ENCODE peak calls at places on chromosomes 1 and 21, in ten cellular contexts. R, M, T, U, L, F, O, X, Z and I are unnamed samples.

GRCh38 chr1:173638043-173639021 is 3.2 kb downstream of the TEX50 start:
- DNase-seq in L (no peak), X (no peak), O (no peak), T (no peak), U (no peak), M (no peak), Z (no peak), R (no peak), F (no peak), I (no peak)

GRCh38 chr1:41537788-41538351 is 53.4 kb upstream of the EDN2 start:
- DNase-seq in O (no peak), X (no peak), T (no peak), L (no peak), Z (no peak), U (peak), R (peak), F (no peak), M (no peak), I (no peak)

GRCh38 chr1:214901718-214902117 is 180.8 kb upstream of the KCNK2 start:
- DNase-seq in L (no peak), F (no peak), T (no peak), Z (no peak), U (peak), X (no peak), O (no peak), R (peak), M (no peak), I (no peak)

GRCh38 chr1:205615789-205616188 is 16.0 kb downstream of the ELK4 start:
- DNase-seq in U (no peak), O (no peak), X (no peak), R (no peak), F (no peak), L (no peak), M (no peak), Z (no peak), T (no peak), I (no peak)

GRCh38 chr1:93051961-93052360 is 27.1 kb upstream of the MTF2 start:
- DNase-seq in X (no peak), T (no peak), U (no peak), M (no peak), R (no peak), L (no peak), Z (no peak), O (no peak), F (no peak), I (no peak)

GRCh38 chr1:44576456-44577150 is 97.7 kb downstream of the TMEM53 start:
- DNase-seq in Z (no peak), R (no peak), F (no peak), T (no peak), L (peak), X (no peak), M (no peak), U (peak), O (no peak), I (no peak)

GRCh38 chr1:170620164-170620563 is 43.8 kb upstream of the PRRX1 start:
- DNase-seq in X (no peak), R (no peak), L (no peak), F (no peak), O (no peak), U (no peak), T (no peak), Z (no peak), M (no peak), I (no peak)

GRCh38 chr1:181816608-181817007 is 244.9 kb downstream of the ZNF648 start:
- DNase-seq in U (no peak), F (no peak), O (no peak), R (no peak), M (no peak), L (no peak), X (no peak), T (no peak), Z (no peak), I (no peak)

GRCh38 chr21:38787461-38788274 is 18.1 kb upstream of the ETS2 start:
- DNase-seq in F (peak), Z (no peak), T (no peak), R (peak), U (no peak), L (no peak), O (no peak), X (peak), M (peak), I (peak)

GRCh38 chr1:244046907-244047738 is 4.0 kb upstream of the ZBTB18 start:
- DNase-seq in R (no peak), O (no peak), U (peak), T (no peak), F (no peak), L (no peak), M (no peak), Z (peak), X (no peak), I (no peak)

GRCh38 chr1:56374026-56374974 is 205.1 kb downstream of the PLPP3 start:
- DNase-seq in M (no peak), F (no peak), Z (no peak), U (no peak), R (peak), X (no peak), L (no peak), T (no peak), O (peak), I (no peak)

GRCh38 chr1:211944733-211945500 is 90.4 kb downstream of the INTS7 start:
- DNase-seq in L (peak), F (peak), X (no peak), R (peak), M (no peak), O (no peak), T (no peak), Z (no peak), U (no peak), I (no peak)

GRCh38 chr1:107526524-107527198 is 385.8 kb downstream of the NTNG1 start:
- DNase-seq in T (no peak), L (no peak), Z (no peak), F (peak), R (no peak), M (no peak), U (no peak), O (no peak), X (no peak), I (no peak)

GRCh38 chr1:34822202-34822601 is 29.4 kb downstream of the GJA4 start:
- DNase-seq in O (no peak), Z (no peak), X (no peak), U (no peak), T (no peak), L (no peak), F (no peak), R (no peak), M (no peak), I (peak)

GRCh38 chr1:11913291-11913690 is 12.9 kb downstream of the KIAA2013 start:
- DNase-seq in O (no peak), U (no peak), L (peak), M (no peak), R (no peak), X (no peak), Z (no peak), F (peak), T (no peak), I (no peak)

GRCh38 chr1:89125571-89126233 is at the start of gene GBP2:
- DNase-seq in Z (peak), X (no peak), L (no peak), R (peak), U (peak), O (no peak), F (peak), M (no peak), T (no peak), I (peak)

GRCh38 chr1:63774617-63775417 is 1.0 kb downstream of the ROR1 start:
- DNase-seq in U (peak), M (no peak), F (no peak), Z (no peak), X (no peak), L (peak), T (peak), O (peak), R (peak), I (no peak)

GRCh38 chr1:218957971-218958370 is 215.7 kb upstream of the LYPLAL1 start:
- DNase-seq in X (no peak), U (no peak), L (no peak), O (no peak), T (no peak), R (no peak), Z (no peak), F (no peak), M (no peak), I (no peak)

GRCh38 chr1:188706742-188707141 is 1770.9 kb downstream of the BRINP3 start:
- DNase-seq in R (peak), M (no peak), O (no peak), U (peak), T (no peak), L (no peak), Z (no peak), X (peak), F (peak), I (no peak)

GRCh38 chr21:46060596-46061061 is 37.3 kb upstream of the COL6A2 start:
- DNase-seq in T (no peak), O (no peak), U (no peak), X (no peak), L (no peak), Z (no peak), R (peak), F (no peak), M (no peak), I (peak)

GRCh38 chr1:223304931-223305330 is 59.0 kb downstream of the SUSD4 start:
- DNase-seq in T (no peak), X (no peak), R (no peak), L (no peak), O (no peak), U (no peak), F (no peak), Z (no peak), M (no peak), I (peak)

GRCh38 chr1:117425050-117425734 is 57.9 kb downstream of the MAN1A2 start:
- DNase-seq in Z (no peak), F (no peak), M (no peak), U (no peak), X (no peak), O (no peak), L (no peak), T (no peak), R (no peak), I (no peak)

GRCh38 chr1:12745992-12746323 is at the start of gene CFAP107:
- DNase-seq in U (no peak), M (no peak), F (no peak), L (no peak), O (no peak), X (no peak), R (no peak), T (no peak), Z (no peak), I (no peak)

GRCh38 chr21:43778469-43779335 is 2.6 kb upstream of the CSTB start:
- DNase-seq in Z (no peak), X (no peak), O (no peak), R (no peak), M (no peak), T (no peak), F (no peak), U (no peak), L (no peak), I (peak)

GRCh38 chr1:20555025-20555757 is 2.8 kb downstream of the FAM43B start:
- DNase-seq in X (no peak), T (no peak), Z (no peak), M (no peak), L (no peak), F (no peak), O (no peak), U (no peak), R (no peak), I (no peak)

GRCh38 chr1:204147392-204148097 is 4.3 kb downstream of the ETNK2 start:
- DNase-seq in Z (no peak), T (no peak), M (no peak), X (no peak), U (no peak), L (no peak), F (no peak), O (no peak), R (no peak), I (no peak)

GRCh38 chr21:25421327-25422028 is 185.8 kb downstream of the MRPL39 start:
- DNase-seq in O (no peak), U (peak), M (no peak), T (no peak), L (peak), R (peak), Z (peak), F (no peak), X (no peak), I (peak)

GRCh38 chr1:225699336-225699735 is 46.4 kb upstream of the ENAH start:
- DNase-seq in R (no peak), Z (no peak), T (no peak), M (no peak), X (no peak), F (peak), L (no peak), O (no peak), U (peak), I (no peak)

GRCh38 chr1:87213126-87213496 is 115.6 kb upstream of the LMO4 start:
- DNase-seq in R (no peak), U (no peak), M (no peak), F (no peak), X (no peak), T (no peak), L (no peak), Z (no peak), O (no peak), I (no peak)

GRCh38 chr1:29779146-29779545 is 542.8 kb downstream of the PTPRU start:
- DNase-seq in R (no peak), O (no peak), M (no peak), U (no peak), X (no peak), T (no peak), L (no peak), F (no peak), Z (no peak), I (no peak)

GRCh38 chr1:219837274-219837993 is 90.9 kb downstream of the SLC30A10 start:
- DNase-seq in Z (no peak), U (peak), X (peak), F (peak), L (no peak), T (no peak), R (peak), M (peak), O (peak), I (peak)

GRCh38 chr1:46043491-46044017 is 88.9 kb downstream of the PIK3R3 start:
- DNase-seq in X (no peak), R (no peak), Z (peak), O (no peak), F (no peak), T (no peak), L (peak), M (no peak), U (no peak), I (peak)

GRCh38 chr1:55987491-55988255 is 591.7 kb downstream of the PLPP3 start:
- DNase-seq in F (no peak), M (no peak), X (no peak), Z (no peak), O (no peak), R (no peak), T (no peak), L (no peak), U (no peak), I (no peak)

GRCh38 chr1:99527078-99527477 is 118.8 kb upstream of the PALMD start:
- DNase-seq in M (peak), L (no peak), T (no peak), F (peak), X (no peak), R (no peak), U (peak), Z (no peak), O (peak), I (peak)

GRCh38 chr1:236425031-236425663 is 31.1 kb downstream of the EDARADD start:
- DNase-seq in F (peak), O (no peak), Z (peak), M (no peak), T (no peak), U (no peak), R (peak), L (peak), X (no peak), I (no peak)

GRCh38 chr1:93710499-93710898 is 28.9 kb upstream of the BCAR3 start:
- DNase-seq in R (no peak), T (no peak), O (no peak), Z (no peak), L (no peak), M (no peak), U (no peak), F (no peak), X (no peak), I (no peak)

GRCh38 chr1:110916669-110917306 is 43.8 kb downstream of the CD53 start:
- DNase-seq in O (no peak), Z (no peak), X (peak), F (peak), L (no peak), U (peak), T (no peak), R (peak), M (peak), I (peak)

GRCh38 chr1:201530741-201531521 is 8.0 kb upstream of the NAV1 start:
- DNase-seq in M (peak), X (peak), F (peak), Z (no peak), R (peak), U (peak), L (peak), T (peak), O (peak), I (peak)

GRCh38 chr1:4689271-4689935 is 35.0 kb downstream of the AJAP1 start:
- DNase-seq in T (no peak), U (no peak), L (no peak), F (no peak), X (no peak), O (no peak), M (no peak), Z (no peak), R (no peak), I (no peak)
- TF ChIP-seq MAX in T (no peak), U (no peak), L (no peak), F (no peak), X (no peak), O (no peak), M (no peak), Z (no peak), R (no peak), I (no peak)

GRCh38 chr1:195768377-195768776 is 839.9 kb downstream of the KCNT2 start:
- DNase-seq in R (no peak), O (no peak), L (no peak), T (no peak), Z (no peak), M (no peak), F (no peak), X (no peak), U (no peak), I (no peak)
- TF ChIP-seq MAX in R (no peak), O (no peak), L (no peak), T (no peak), Z (no peak), M (no peak), F (no peak), X (no peak), U (no peak), I (no peak)

GRCh38 chr1:3772027-3772714 is 378 bp upstream of the SMIM1 start:
- DNase-seq in T (peak), L (peak), U (peak), R (peak), M (peak), O (peak), Z (no peak), X (peak), F (peak), I (peak)
- TF ChIP-seq MAX in T (peak), L (peak), U (peak), R (peak), M (peak), O (peak), Z (peak), X (peak), F (no peak), I (peak)

DNA sequence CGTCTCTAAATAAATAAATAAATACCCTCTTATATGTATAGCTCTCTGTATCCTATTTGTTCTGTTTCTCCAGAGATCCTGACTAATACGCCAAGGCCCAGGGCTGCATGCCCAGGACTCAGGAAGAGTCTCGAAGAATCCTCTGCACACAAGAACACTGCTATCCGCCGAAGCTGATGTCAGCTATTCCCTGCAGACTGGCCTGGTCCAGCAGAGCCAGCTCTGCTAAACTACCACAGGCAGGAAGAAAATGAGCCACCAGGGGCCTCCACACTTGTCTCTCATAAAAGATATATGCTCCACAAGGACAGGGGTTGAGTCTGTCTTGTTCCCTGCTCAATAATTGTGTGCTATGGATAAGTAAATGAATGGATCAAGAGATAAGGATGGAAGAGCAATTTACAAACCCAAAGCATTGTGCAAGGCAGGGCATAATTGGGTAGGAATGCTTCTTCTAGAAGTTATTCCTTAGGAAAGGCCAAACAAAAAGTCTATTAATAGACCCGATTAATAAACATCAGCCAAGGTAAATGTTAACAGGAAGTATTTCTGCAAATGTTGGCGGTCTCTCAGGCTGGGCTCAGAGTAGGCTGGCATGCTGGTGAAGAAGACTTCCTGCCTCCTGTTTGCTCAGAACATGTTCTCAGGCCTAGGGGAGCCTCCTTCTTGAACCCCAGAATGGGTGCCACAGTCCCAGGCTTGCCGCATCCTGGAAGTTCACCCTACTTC is 26.3 kb upstream of the MAN1C1 start:
- DNase-seq in T (no peak), O (no peak), R (no peak), Z (no peak), X (no peak), L (no peak), U (peak), M (no peak), F (no peak), I (peak)
- TF ChIP-seq MAX in T (no peak), O (no peak), R (no peak), Z (no peak), X (no peak), L (no peak), U (no peak), M (no peak), F (no peak), I (no peak)

GRCh38 chr1:10735603-10736305 is 60.7 kb downstream of the CASZ1 start:
- DNase-seq in F (no peak), T (no peak), O (peak), L (no peak), Z (no peak), M (no peak), R (no peak), X (no peak), U (no peak), I (no peak)

GRCh38 chr1:10733967-10734366 is 62.5 kb downstream of the CASZ1 start:
- DNase-seq in X (no peak), F (no peak), U (no peak), T (no peak), M (no peak), O (no peak), Z (no peak), L (no peak), R (no peak), I (no peak)

GRCh38 chr1:10736623-10737267 is 59.7 kb downstream of the CASZ1 start:
- DNase-seq in F (no peak), X (no peak), M (no peak), U (no peak), T (no peak), R (no peak), L (no peak), O (no peak), Z (no peak), I (no peak)

GRCh38 chr1:10733474-10733873 is 63.0 kb downstream of the CASZ1 start:
- DNase-seq in F (no peak), U (no peak), Z (no peak), O (no peak), T (no peak), R (no peak), M (no peak), X (no peak), L (no peak), I (no peak)

GRCh38 chr1:10734900-10735602 is 61.4 kb downstream of the CASZ1 start:
- DNase-seq in X (no peak), U (no peak), O (peak), F (no peak), Z (no peak), T (no peak), M (peak), R (no peak), L (peak), I (no peak)
- TF ChIP-seq MAX in X (no peak), U (no peak), O (no peak), F (no peak), Z (no peak), T (no peak), M (no peak), R (no peak), L (no peak), I (no peak)

GRCh38 chr1:23369335-23370013 is at the start of gene ZNF436:
- DNase-seq in R (peak), Z (no peak), X (no peak), L (no peak), T (no peak), M (peak), U (peak), O (peak), F (peak), I (peak)
- TF ChIP-seq MAX in R (no peak), Z (no peak), X (no peak), L (no peak), T (no peak), M (no peak), U (no peak), O (no peak), F (no peak), I (peak)

GRCh38 chr1:62722796-62723195 is 34.6 kb upstream of the DOCK7 start:
- DNase-seq in F (no peak), L (no peak), X (no peak), T (no peak), U (no peak), Z (peak), M (no peak), R (no peak), O (no peak), I (no peak)
- TF ChIP-seq MAX in F (no peak), L (no peak), X (no peak), T (no peak), U (no peak), Z (no peak), M (no peak), R (no peak), O (no peak), I (no peak)